ENCODE peak calls at places on chromosomes 11 and 22, in five cellular contexts. A is psoas muscle, V is mucosa of descending colon, Z is adipocyte, Y is left lung. L is an unnamed sample. For H3K4me1, the result is how much of the 10 kb centered on the place peaks cover.

GRCh38 chr11:95442531-95443050 is 211.6 kb upstream of the SESN3 start:
- DNase-seq in A (no peak), V (no peak), Z (no peak), Y (no peak), L (no peak)

GRCh38 chr11:3840870-3841425 is at the start of gene RHOG:
- DNase-seq in A (peak), V (peak), Z (peak), Y (peak), L (peak)

GRCh38 chr22:24516301-24516737 is 21.2 kb downstream of the UPB1 start:
- DNase-seq in A (peak), V (no peak), Z (peak), Y (no peak), L (peak)

GRCh38 chr11:119258180-119258579 is 52.0 kb downstream of the CBL start:
- DNase-seq in A (no peak), V (no peak), Z (no peak), Y (no peak), L (no peak)

GRCh38 chr22:31206896-31207687 is 5.0 kb upstream of the LIMK2 start:
- DNase-seq in A (peak), V (peak), Z (no peak), Y (peak), L (peak)

GRCh38 chr11:113147249-113147648 is 167.1 kb upstream of the TTC12 start:
- DNase-seq in A (no peak), V (no peak), Z (no peak), Y (no peak), L (no peak)

GRCh38 chr11:131065435-131066295 is 149.4 kb upstream of the SNX19 start:
- DNase-seq in A (no peak), V (no peak), Z (no peak), Y (peak), L (no peak)

GRCh38 chr11:92285776-92286175 is 61.2 kb downstream of the FAT3 start:
- DNase-seq in A (no peak), V (no peak), Z (no peak), Y (no peak), L (no peak)

GRCh38 chr11:95142431-95142830 is 52.8 kb downstream of the ENDOD1 start:
- DNase-seq in A (no peak), V (no peak), Z (no peak), Y (no peak), L (no peak)

GRCh38 chr11:95888852-95889251 is 35.1 kb downstream of the MTMR2 start:
- DNase-seq in A (no peak), V (no peak), Z (no peak), Y (no peak), L (no peak)

GRCh38 chr11:17161515-17161914 is 46.3 kb downstream of the PIK3C2A start:
- DNase-seq in A (no peak), V (no peak), Z (no peak), Y (no peak), L (no peak)

GRCh38 chr11:70065318-70066135 is 12.6 kb upstream of the ANO1 start:
- DNase-seq in A (no peak), V (no peak), Z (no peak), Y (no peak), L (no peak)

GRCh38 chr11:526192-526591 is 9.2 kb downstream of the HRAS start:
- DNase-seq in A (no peak), V (no peak), Z (no peak), Y (no peak), L (no peak)

DNA sequence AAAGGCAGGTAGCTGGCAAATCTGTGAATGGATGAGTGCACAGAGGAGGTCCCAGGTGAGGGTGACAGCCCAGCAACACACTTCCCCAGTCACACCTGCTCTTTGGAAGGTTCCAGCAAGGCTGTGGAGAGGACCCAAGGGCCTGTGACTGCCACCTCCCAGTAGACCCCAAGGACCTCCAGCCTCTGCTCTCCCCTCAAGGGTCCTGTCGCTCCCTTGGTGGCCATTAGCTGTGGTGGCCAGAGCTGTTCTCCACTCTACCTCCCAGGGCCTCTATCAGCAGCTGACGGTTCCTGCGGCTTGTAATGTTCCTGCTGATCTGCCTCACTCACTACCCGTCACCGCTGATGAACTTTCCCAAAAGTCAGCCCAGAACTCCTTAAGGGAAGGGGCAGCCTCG is 93.0 kb downstream of the SWAP70 start:
- DNase-seq in A (no peak), V (no peak), Z (no peak), Y (no peak), L (no peak)
- H3K4me1 ChIP-seq in A (under half), V (under half), Z (half or more), Y (under half), L (half or more)

DNA sequence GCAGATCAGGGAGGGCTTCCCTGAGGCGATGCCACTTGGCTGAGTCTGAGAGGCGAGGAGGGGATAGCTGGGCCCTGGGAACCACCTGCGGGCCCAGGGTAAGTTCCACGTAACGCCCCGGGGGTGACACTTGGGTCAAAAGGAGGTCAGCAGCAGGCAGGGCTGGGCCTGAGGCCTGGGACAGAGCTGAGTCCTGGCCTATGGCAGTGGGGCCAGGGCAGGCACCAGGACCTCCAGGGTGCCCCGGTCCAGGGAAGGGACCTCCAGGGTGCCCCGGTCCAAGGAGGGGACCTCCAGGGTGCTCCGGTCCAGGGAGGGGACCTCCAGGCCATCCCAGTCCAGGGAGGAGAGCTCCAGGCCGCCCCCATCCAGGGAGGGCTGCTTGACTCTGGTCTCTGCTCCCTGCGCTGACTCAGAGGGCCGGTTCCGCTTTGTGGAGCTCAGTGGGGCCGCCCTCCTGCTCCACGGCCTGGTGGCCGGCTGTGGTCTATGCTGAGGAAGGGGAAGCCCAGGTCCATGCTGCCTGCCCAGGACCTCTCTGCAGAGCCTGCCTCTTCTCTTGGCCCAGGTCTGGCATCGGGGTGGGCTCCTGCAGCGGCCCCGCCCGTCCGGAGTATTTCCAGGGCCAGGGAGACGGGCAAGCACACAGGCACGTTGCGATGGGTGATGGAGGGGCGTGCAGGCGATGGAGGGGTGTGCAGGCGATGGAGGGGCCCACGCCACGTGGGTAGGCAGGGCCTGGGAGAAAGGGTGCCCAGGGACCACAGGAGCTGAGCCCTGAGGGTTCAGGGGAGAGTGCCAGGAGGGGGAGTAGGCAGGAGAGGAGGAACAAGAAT is 19.5 kb upstream of the WNT7B start:
- DNase-seq in A (peak), V (peak), Z (peak), Y (peak), L (no peak)
- H3K4me1 ChIP-seq in A (under half), V (under half), Z (under half), Y (under half), L (under half)

GRCh38 chr11:127106938-127107337 is 106.4 kb upstream of the KIRREL3 start:
- DNase-seq in A (no peak), V (no peak), Z (no peak), Y (no peak), L (no peak)
- H3K4me1 ChIP-seq in A (under half), V (under half), Z (under half), Y (under half), L (under half)

GRCh38 chr22:41480397-41480735 is 11.4 kb downstream of the ACO2 start:
- DNase-seq in A (no peak), V (no peak), Z (peak), Y (no peak), L (no peak)

GRCh38 chr22:41481131-41481830 is 12.4 kb downstream of the ACO2 start:
- DNase-seq in A (peak), V (no peak), Z (no peak), Y (no peak), L (no peak)

GRCh38 chr22:41482319-41482935 is 13.5 kb downstream of the ACO2 start:
- DNase-seq in A (no peak), V (no peak), Z (peak), Y (no peak), L (no peak)

GRCh38 chr22:41479671-41480396 is 10.9 kb downstream of the ACO2 start:
- DNase-seq in A (no peak), V (no peak), Z (peak), Y (no peak), L (no peak)

GRCh38 chr22:41481925-41482318 is 13.0 kb downstream of the ACO2 start:
- DNase-seq in A (no peak), V (no peak), Z (no peak), Y (no peak), L (no peak)
- H3K4me1 ChIP-seq in A (half or more), V (under half), Z (half or more), Y (half or more), L (under half)

GRCh38 chr11:61753672-61754071 is 1.2 kb downstream of the MYRF start:
- DNase-seq in A (no peak), V (no peak), Z (no peak), Y (no peak), L (no peak)

GRCh38 chr11:61757213-61757862 is 4.9 kb downstream of the MYRF start:
- DNase-seq in A (no peak), V (no peak), Z (no peak), Y (no peak), L (no peak)

GRCh38 chr11:61756147-61756451 is 3.7 kb downstream of the MYRF start:
- DNase-seq in A (no peak), V (no peak), Z (no peak), Y (no peak), L (no peak)

GRCh38 chr11:61754534-61755482 is 2.4 kb downstream of the MYRF start:
- DNase-seq in A (no peak), V (no peak), Z (no peak), Y (peak), L (no peak)

GRCh38 chr11:61756452-61757212 is 4.2 kb downstream of the MYRF start:
- DNase-seq in A (no peak), V (peak), Z (no peak), Y (peak), L (no peak)
- H3K4me1 ChIP-seq in A (under half), V (under half), Z (under half), Y (under half), L (under half)

GRCh38 chr11:65574963-65575567 is 788 bp upstream of the EHBP1L1 start:
- DNase-seq in A (no peak), V (peak), Z (peak), Y (no peak), L (no peak)

GRCh38 chr11:65574147-65574962 is 1.5 kb upstream of the EHBP1L1 start:
- DNase-seq in A (peak), V (peak), Z (peak), Y (peak), L (peak)

GRCh38 chr11:65571940-65572339 is 398 bp upstream of the FAM89B start:
- DNase-seq in A (no peak), V (no peak), Z (peak), Y (no peak), L (peak)

GRCh38 chr11:65572356-65573043 is at the start of gene FAM89B:
- DNase-seq in A (peak), V (peak), Z (peak), Y (peak), L (peak)

DNA sequence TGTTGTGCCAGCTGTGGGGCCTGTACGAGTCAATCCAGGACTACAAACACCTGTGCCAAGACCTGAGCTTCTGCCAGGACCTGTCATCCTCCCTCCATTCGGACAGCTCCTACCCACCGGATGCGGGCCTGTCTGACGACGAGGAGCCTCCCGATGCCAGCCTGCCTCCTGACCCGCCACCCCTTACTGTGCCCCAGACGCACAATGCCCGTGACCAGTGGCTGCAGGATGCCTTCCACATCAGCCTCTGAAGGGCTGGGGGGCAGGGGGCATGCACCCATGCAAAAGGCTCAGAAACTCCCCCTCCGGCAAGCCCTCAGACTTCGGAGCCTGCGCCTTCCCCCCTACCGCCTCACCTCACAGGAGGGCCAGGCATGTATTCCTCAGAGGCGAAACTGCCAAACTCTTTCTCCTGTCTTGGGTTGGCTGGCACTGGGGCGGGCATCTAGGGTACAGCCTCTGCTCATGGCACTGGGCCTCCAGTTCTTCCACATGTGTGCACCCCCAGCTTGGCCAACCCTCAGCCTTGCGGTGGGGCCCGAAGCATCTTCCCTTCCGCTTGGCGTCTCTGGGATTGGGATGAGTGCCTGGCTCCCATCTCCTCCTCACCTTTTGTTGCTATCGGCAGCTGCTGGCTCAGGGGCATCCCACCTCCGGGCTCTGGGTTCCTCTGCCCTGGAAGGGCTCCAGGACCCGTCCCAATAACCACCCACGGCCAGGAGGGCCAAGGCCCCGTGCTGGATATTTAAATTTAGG is 1.2 kb downstream of the FAM89B start:
- DNase-seq in A (peak), V (peak), Z (peak), Y (no peak), L (no peak)
- H3K4me1 ChIP-seq in A (half or more), V (half or more), Z (half or more), Y (half or more), L (half or more)

GRCh38 chr11:12223771-12224536 is 113.6 kb downstream of the MICAL2 start:
- DNase-seq in A (no peak), V (no peak), Z (no peak), Y (no peak), L (peak)

GRCh38 chr11:12224537-12224893 is 114.1 kb downstream of the MICAL2 start:
- DNase-seq in A (peak), V (peak), Z (peak), Y (peak), L (peak)

GRCh38 chr11:12222099-12222751 is 111.8 kb downstream of the MICAL2 start:
- DNase-seq in A (peak), V (peak), Z (no peak), Y (no peak), L (no peak)

GRCh38 chr11:12226093-12226492 is 115.7 kb downstream of the MICAL2 start:
- DNase-seq in A (no peak), V (no peak), Z (no peak), Y (no peak), L (no peak)

DNA sequence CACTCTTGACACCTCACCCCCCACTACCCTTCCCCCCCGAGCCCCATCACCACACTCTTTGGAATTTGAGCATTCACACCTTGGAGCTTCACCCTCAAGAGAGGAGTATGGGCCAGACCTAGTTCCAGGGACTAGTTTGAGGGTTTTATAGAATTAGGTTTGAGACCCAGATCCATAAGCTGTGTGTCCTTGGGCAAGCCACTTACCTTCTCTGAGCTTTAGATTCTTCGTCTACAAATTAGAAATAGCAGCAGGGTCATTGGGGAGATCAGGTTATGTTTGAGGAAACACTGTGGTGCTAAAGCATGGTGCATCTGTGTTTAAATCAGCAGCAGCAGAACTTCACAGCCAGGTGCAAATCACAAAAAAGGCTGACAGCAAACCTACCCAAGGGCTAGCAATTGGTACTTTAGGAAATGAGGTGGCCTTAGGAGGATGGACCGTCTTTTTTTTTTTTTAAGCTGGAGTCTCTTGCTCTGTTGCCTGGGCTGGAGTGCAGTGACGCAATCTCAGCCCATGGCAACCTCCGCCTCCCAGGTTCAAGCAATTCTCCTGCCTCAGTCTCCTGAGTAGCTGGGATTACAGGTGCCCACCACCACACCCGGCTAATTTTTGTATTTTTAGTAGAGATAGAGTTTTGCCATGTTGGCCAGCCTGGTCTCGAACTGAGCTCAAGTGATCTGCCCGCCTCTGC is 114.8 kb downstream of the MICAL2 start:
- DNase-seq in A (no peak), V (no peak), Z (no peak), Y (no peak), L (no peak)
- H3K4me1 ChIP-seq in A (under half), V (under half), Z (under half), Y (half or more), L (under half)

GRCh38 chr11:78190374-78190773 is 1.7 kb downstream of the USP35 start:
- DNase-seq in A (no peak), V (peak), Z (no peak), Y (no peak), L (no peak)
- H3K4me1 ChIP-seq in A (under half), V (under half), Z (half or more), Y (half or more), L (under half)

GRCh38 chr22:21684492-21685163 is 18.8 kb downstream of the PPIL2 start:
- DNase-seq in A (no peak), V (peak), Z (no peak), Y (no peak), L (no peak)

GRCh38 chr22:21681566-21682370 is 16.0 kb downstream of the PPIL2 start:
- DNase-seq in A (no peak), V (peak), Z (no peak), Y (peak), L (no peak)

GRCh38 chr22:21683401-21683811 is 17.6 kb downstream of the PPIL2 start:
- DNase-seq in A (no peak), V (peak), Z (no peak), Y (no peak), L (no peak)

GRCh38 chr22:21680830-21681565 is 15.2 kb downstream of the PPIL2 start:
- DNase-seq in A (no peak), V (peak), Z (no peak), Y (peak), L (no peak)

GRCh38 chr22:21682385-21683175 is 16.8 kb downstream of the PPIL2 start:
- DNase-seq in A (no peak), V (peak), Z (no peak), Y (no peak), L (no peak)
- H3K4me1 ChIP-seq in A (under half), V (under half), Z (under half), Y (under half), L (under half)

GRCh38 chr11:72779495-72780128 is 14.2 kb downstream of the STARD10 start:
- DNase-seq in A (no peak), V (peak), Z (no peak), Y (no peak), L (no peak)

GRCh38 chr11:72776844-72777754 is 16.7 kb downstream of the STARD10 start:
- DNase-seq in A (no peak), V (no peak), Z (no peak), Y (peak), L (no peak)

GRCh38 chr11:72776117-72776843 is 17.6 kb downstream of the STARD10 start:
- DNase-seq in A (no peak), V (no peak), Z (no peak), Y (no peak), L (no peak)

GRCh38 chr11:72778535-72779494 is 15.0 kb downstream of the STARD10 start:
- DNase-seq in A (no peak), V (peak), Z (no peak), Y (no peak), L (no peak)

GRCh38 chr11:72777755-72778278 is 16.0 kb downstream of the STARD10 start:
- DNase-seq in A (no peak), V (peak), Z (no peak), Y (no peak), L (no peak)
- H3K4me1 ChIP-seq in A (under half), V (under half), Z (under half), Y (half or more), L (under half)